ENCODE peak calls at places on chromosomes 3 and 15, in four cellular contexts. A is thoracic aorta, C is lower lobe of right lung, P is sigmoid colon. L is an unnamed sample.

GRCh38 chr3:172131746-172132145 is 92.4 kb downstream of the FNDC3B start:
- DNase-seq in A (no peak), C (no peak), P (no peak), L (no peak)

GRCh38 chr3:52838561-52839267 is 3.9 kb upstream of the MUSTN1 start:
- DNase-seq in A (no peak), C (no peak), P (no peak), L (no peak)

GRCh38 chr3:150114273-150114672 is 143.6 kb upstream of the PFN2 start:
- DNase-seq in A (no peak), C (no peak), P (no peak), L (no peak)

GRCh38 chr15:78358114-78358513 is 18.0 kb downstream of the CRABP1 start:
- DNase-seq in A (no peak), C (no peak), P (no peak), L (no peak)

GRCh38 chr3:120461416-120461815 is 10.6 kb upstream of the FSTL1 start:
- DNase-seq in A (no peak), C (no peak), P (no peak), L (no peak)

GRCh38 chr15:44099671-44100070 is 95.4 kb downstream of the FRMD5 start:
- DNase-seq in A (no peak), C (no peak), P (no peak), L (no peak)

GRCh38 chr3:171230857-171231256 is 204.3 kb upstream of the SLC2A2 start:
- DNase-seq in A (no peak), C (no peak), P (no peak), L (no peak)

GRCh38 chr3:194130807-194131589 is 5.0 kb upstream of the HES1 start:
- DNase-seq in A (no peak), C (no peak), P (no peak), L (no peak)

GRCh38 chr15:88467073-88467934 is at the start of the genes MRPL46 and MRPS11:
- DNase-seq in A (peak; percentile 51), C (peak; percentile 92), P (peak; percentile 91), L (peak; percentile 49)

GRCh38 chr3:58009749-58010535 is 1.7 kb downstream of the FLNB start:
- DNase-seq in A (no peak), C (peak; percentile 69), P (peak; percentile 58), L (no peak)

GRCh38 chr3:37309945-37310665 is 135.7 kb upstream of the LRRFIP2 start:
- DNase-seq in A (no peak), C (no peak), P (no peak), L (no peak)

GRCh38 chr3:16810593-16811367 is 74.0 kb upstream of the PLCL2 start:
- DNase-seq in A (no peak), C (no peak), P (no peak), L (no peak)

GRCh38 chr3:194930439-194931204 is 244.9 kb downstream of the FAM43A start:
- DNase-seq in A (no peak), C (no peak), P (no peak), L (peak; percentile 63)

GRCh38 chr3:127391436-127392145 is 103.7 kb upstream of the PRR20G start:
- DNase-seq in A (no peak), C (no peak), P (peak; percentile 56), L (no peak)

GRCh38 chr3:23202203-23202920 is 765 bp upstream of the UBE2E2 start:
- DNase-seq in A (peak; percentile 5), C (no peak), P (no peak), L (no peak)

DNA sequence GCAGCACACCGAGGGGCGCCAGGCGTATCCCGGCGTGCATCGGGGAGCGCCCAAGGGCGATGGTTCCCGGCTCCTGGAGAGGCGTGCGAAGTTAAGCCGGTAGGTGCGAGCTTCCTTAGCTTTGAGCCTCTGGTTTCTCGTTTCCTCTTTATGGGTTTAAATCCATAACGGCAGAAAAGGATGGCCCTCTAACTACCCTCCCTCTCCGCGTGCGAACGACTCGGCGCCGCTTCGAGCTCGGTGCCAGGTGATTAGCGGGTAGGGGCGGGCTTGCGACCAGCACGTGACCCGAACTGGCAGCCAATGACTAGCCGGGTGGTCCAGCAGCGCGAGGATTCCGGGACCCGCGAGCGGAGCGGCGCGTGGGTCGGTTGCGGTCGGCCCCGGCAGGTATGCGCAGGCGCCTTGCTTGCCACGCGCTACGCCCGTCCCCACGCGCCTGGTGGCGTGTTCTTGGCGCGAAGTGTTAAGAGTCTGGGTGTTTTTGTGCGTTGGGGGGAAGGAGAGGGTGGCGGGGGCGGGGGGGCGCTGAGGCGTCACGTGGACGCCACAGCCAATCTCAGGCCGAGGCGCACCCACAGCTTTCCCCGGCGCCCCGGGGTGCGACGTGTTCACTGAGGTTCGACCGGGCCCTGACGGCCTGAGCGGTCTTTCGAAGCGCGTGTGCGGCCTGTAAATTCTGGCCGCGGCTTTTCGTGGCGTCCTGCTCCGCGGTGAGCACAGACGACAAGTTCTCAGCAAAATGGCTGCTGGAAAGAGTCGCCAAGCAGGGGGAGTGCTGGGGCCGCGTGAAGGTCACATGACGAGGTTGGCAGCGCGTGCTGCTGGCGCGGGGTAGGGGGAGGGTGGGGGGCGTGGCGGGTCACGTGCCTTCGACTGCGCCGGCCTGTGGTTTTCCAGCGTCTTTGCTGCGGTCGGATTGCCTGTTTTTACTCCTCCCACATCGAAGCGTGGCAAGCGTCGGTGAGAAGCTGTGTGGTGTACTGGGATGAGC is 38.7 kb upstream of the MGA start:
- DNase-seq in A (peak; percentile 31), C (peak; percentile 88), P (peak; percentile 92), L (peak; percentile 13)
- H3K4me3 ChIP-seq in A (peak overlapping the region; percentile 82), C (peak overlapping the region; percentile 68), P (peak overlapping the region; percentile 28), L (peak overlapping the region; percentile 46)

DNA sequence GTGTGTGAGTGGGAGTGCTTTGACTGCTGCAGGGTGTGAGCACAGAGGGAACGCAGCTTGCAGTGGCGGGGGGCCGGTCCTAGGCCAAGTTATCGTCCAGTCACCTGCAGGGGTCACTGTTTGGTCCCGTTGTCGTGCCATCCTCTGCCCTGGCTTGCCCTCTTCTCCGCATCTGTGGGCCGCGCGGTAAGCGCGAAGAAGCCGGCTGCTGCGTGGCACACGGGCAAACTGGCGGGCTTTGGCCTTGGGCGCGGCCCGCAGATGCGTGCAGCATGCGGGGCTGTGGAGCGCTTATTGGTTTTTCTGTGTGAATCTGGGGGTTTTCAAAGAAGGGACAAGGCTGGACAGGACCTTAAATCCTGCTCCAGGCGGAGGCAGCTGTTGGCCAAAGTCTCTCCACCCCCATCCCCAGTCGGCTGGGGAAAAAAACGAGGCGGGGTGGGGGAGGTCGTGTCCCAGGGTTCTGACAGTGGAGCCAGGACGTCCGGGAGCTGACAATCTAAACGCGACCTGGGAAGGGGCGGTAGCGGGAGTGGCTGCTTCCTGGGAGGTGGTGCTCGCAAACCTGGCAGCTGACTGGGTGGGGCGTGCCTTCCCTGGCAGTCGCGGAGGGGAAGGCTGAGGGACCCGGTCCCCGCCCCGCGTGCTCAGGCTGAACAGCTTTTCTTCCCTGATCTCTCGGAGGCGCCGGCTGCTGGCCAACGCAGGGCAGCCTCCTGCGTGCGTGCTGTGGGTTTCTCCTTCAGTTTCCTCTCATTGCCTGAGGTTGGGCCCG is 39.7 kb upstream of the VEPH1 start:
- DNase-seq in A (no peak), C (peak; percentile 87), P (peak; percentile 86), L (no peak)
- H3K4me3 ChIP-seq in A (peak overlapping the region; percentile 77), C (peak overlapping the region; percentile 47), P (peak overlapping the region; percentile 21), L (peak overlapping the region; percentile 49)

GRCh38 chr3:121752261-121752660 is 2.7 kb upstream of the GOLGB1 start:
- DNase-seq in A (no peak), C (no peak), P (no peak), L (no peak)

GRCh38 chr3:121748638-121749275 is 784 bp downstream of the GOLGB1 start:
- DNase-seq in A (no peak), C (peak; percentile 81), P (no peak), L (no peak)

GRCh38 chr3:121749276-121750086 is at the start of gene GOLGB1:
- DNase-seq in A (peak; percentile 91), C (peak; percentile 95), P (peak; percentile 98), L (peak; percentile 99)

GRCh38 chr3:121750087-121750415 is 510 bp upstream of the GOLGB1 start:
- DNase-seq in A (no peak), C (no peak), P (no peak), L (no peak)

GRCh38 chr3:121747976-121748375 is 1.6 kb downstream of the GOLGB1 start:
- DNase-seq in A (no peak), C (no peak), P (no peak), L (no peak)
- H3K4me3 ChIP-seq in A (peak overlapping the region; percentile 99), C (peak overlapping the region; percentile 77), P (no peak overlapping the region), L (peak overlapping the region; percentile 81)

DNA sequence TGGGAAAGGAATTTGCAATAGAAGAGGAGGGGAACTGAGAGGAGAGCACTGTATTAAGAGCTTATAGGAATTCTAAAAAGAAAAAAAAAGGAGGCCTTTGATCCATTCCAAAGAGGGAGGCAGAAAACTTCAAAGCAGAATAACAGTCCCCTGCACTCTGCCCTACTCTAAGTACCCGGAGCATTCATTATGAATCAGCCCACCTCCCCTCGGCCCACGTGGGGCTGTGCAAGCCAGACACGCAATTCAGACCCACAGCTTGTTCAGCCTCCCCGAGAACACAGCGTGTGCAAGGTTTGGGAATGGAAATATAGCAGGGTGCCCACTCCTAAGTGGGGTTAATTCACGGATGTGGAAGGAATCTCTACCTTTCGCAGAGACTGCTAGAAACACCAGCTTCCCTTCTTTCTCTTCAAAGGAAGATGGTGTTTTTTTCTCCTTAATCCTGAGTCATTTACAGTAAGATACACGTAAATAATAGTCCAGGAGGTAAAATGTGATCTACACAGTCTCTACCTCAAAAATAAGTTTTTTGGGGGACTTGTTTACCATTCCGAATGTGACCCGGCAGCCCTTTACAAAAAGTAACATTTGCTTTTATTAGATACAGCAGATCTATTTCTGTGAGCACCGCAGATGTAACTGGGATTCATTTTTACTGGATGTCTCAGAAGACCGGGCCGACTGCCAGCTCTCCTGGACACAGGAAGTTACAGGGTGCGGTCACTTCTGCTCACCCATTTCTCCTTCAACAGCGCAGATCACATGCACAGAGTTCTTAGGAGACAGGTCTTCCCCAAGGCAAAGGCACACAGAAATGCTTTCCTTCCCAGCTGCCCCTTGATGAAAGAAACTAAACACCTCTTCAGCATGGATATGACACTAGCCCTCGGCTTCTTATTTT is 768.5 kb upstream of the CFAP20DC start:
- DNase-seq in A (peak; percentile 60), C (peak; percentile 76), P (peak; percentile 91), L (peak; percentile 92)
- H3K4me3 ChIP-seq in A (peak overlapping the region; percentile 17), C (no peak overlapping the region), P (no peak overlapping the region), L (no peak overlapping the region)

DNA sequence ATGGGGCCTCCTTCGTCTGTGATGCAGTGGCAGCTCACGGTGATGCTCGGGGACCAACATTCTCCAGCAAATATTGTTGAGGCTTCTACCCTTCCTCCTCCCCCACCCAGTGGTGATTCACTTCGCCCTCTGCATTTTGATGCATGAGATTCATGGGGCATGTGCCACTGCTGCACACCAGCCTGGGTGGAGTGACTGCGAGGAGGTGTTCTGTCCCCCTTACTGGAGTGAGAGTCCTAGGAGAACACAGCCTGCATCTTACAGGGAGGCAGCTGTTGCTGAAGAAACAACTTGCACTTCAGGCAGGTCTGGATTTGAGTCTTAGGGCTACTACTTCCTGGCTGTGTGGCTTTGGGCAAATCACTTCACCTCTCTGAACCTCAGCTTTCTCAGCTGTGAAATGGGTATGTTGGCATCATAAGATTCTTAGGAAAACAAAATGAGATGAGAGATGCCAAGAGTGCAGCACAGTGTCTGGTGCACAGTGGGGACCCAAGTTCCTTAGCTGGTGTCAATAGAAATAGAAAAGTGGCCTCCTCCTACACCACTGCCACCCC is 10.2 kb upstream of the SKOR1 start:
- DNase-seq in A (no peak), C (no peak), P (peak; percentile 30), L (no peak)
- H3K4me3 ChIP-seq in A (no peak overlapping the region), C (no peak overlapping the region), P (no peak overlapping the region), L (no peak overlapping the region)

L was measured in BJ.